ENCODE peak calls at places on chromosomes 3 and 15, in six cellular contexts. U is SK-N-SH, G is K562, R is HCT116, Y is HepG2, I is GM12878. V is an unnamed sample.

GRCh38 chr3:77326586-77326985 is 286.7 kb downstream of the ROBO2 start:
- DNase-seq in U (no peak), Y (no peak), I (no peak), G (no peak), R (no peak), V (no peak)

GRCh38 chr3:109903100-109903499 is 565.8 kb upstream of the DPPA4 start:
- DNase-seq in R (no peak), G (no peak), U (no peak), Y (no peak), I (no peak), V (no peak)

GRCh38 chr3:73622135-73622534 is 2.6 kb downstream of the PDZRN3 start:
- DNase-seq in U (peak), G (no peak), I (no peak), Y (peak), R (no peak), V (no peak)

GRCh38 chr3:197600796-197601565 is 45.2 kb upstream of the BDH1 start:
- DNase-seq in G (no peak), U (no peak), I (no peak), R (no peak), Y (no peak), V (no peak)

GRCh38 chr3:196165850-196166249 is 45.4 kb downstream of the ZDHHC19 start:
- DNase-seq in R (no peak), U (no peak), Y (no peak), I (no peak), G (no peak), V (no peak)

GRCh38 chr15:29677871-29678431 is 144.3 kb downstream of the TJP1 start:
- DNase-seq in U (no peak), G (no peak), Y (no peak), I (no peak), R (no peak), V (no peak)

GRCh38 chr15:45099549-45100165 is 14.3 kb downstream of the DUOX2 start:
- DNase-seq in I (no peak), U (no peak), Y (no peak), G (no peak), R (no peak), V (no peak)

GRCh38 chr3:196144383-196145105 is 62.7 kb upstream of the TFRC start:
- DNase-seq in G (peak), I (no peak), Y (no peak), U (no peak), R (no peak), V (no peak)

GRCh38 chr3:131260525-131260924 is 121.0 kb upstream of the NUDT16 start:
- DNase-seq in G (no peak), U (no peak), I (no peak), R (no peak), Y (no peak), V (no peak)

GRCh38 chr15:61228025-61228901 is 839 bp downstream of the RORA start:
- DNase-seq in I (no peak), G (no peak), R (no peak), U (peak), Y (no peak), V (peak)

GRCh38 chr15:35304389-35304788 is 219.3 kb upstream of the NANOGP8 start:
- DNase-seq in G (no peak), R (no peak), U (no peak), Y (no peak), I (no peak), V (no peak)

GRCh38 chr3:66039590-66039887 is 821 bp upstream of the MAGI1 start:
- DNase-seq in Y (peak), U (peak), I (no peak), G (peak), R (no peak), V (no peak)

GRCh38 chr15:84981711-84982300 is at the start of gene PDE8A:
- DNase-seq in R (no peak), U (peak), Y (no peak), G (peak), I (no peak), V (peak)

GRCh38 chr3:194775266-194775665 is 89.6 kb downstream of the FAM43A start:
- DNase-seq in I (no peak), R (no peak), Y (no peak), G (no peak), U (no peak), V (no peak)
- TF ChIP-seq YY1 in I (no peak), R (no peak), Y (no peak), G (no peak), U (no peak), V (no peak)

GRCh38 chr15:39657714-39658113 is 76.8 kb downstream of the THBS1 start:
- DNase-seq in Y (no peak), R (no peak), I (no peak), G (no peak), U (no peak), V (no peak)
- TF ChIP-seq MAX in Y (no peak), R (no peak), I (no peak), G (no peak), U (no peak), V (no peak)

GRCh38 chr3:43185256-43185655 is 79.4 kb upstream of the POMGNT2 start:
- DNase-seq in G (no peak), U (no peak), Y (no peak), I (no peak), R (no peak), V (no peak)

GRCh38 chr3:43185656-43186375 is 79.9 kb upstream of the POMGNT2 start:
- DNase-seq in I (no peak), R (no peak), Y (no peak), G (no peak), U (no peak), V (no peak)

GRCh38 chr3:43181202-43181910 is 75.5 kb upstream of the POMGNT2 start:
- DNase-seq in G (no peak), Y (no peak), U (no peak), R (no peak), I (peak), V (no peak)

GRCh38 chr3:43180027-43180426 is 74.1 kb upstream of the POMGNT2 start:
- DNase-seq in R (no peak), G (no peak), Y (peak), I (peak), U (no peak), V (no peak)

DNA sequence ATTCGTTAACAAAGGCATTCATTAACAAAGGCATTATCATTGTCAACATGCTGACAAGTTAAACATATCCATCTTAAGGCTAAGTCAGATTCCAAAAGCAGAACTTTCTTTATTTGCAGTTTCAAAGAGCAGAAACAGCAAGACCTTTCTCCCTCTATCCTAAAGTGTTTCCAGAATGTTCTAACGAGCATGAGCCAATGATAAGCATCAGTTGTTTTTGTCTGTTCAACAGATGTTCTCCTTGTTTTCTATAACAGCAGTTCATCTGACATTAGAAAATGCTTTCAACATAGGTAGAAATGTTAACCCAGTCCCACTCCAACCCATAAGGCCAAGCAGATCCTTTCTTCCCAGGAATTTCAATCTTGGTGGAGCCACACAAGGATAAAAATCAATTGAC is 77.6 kb upstream of the POMGNT2 start:
- DNase-seq in G (no peak), R (no peak), U (peak), I (no peak), Y (no peak), V (no peak)
- TF ChIP-seq YY1 in G (no peak), R (no peak), U (no peak), I (no peak), Y (no peak), V (no peak)

DNA sequence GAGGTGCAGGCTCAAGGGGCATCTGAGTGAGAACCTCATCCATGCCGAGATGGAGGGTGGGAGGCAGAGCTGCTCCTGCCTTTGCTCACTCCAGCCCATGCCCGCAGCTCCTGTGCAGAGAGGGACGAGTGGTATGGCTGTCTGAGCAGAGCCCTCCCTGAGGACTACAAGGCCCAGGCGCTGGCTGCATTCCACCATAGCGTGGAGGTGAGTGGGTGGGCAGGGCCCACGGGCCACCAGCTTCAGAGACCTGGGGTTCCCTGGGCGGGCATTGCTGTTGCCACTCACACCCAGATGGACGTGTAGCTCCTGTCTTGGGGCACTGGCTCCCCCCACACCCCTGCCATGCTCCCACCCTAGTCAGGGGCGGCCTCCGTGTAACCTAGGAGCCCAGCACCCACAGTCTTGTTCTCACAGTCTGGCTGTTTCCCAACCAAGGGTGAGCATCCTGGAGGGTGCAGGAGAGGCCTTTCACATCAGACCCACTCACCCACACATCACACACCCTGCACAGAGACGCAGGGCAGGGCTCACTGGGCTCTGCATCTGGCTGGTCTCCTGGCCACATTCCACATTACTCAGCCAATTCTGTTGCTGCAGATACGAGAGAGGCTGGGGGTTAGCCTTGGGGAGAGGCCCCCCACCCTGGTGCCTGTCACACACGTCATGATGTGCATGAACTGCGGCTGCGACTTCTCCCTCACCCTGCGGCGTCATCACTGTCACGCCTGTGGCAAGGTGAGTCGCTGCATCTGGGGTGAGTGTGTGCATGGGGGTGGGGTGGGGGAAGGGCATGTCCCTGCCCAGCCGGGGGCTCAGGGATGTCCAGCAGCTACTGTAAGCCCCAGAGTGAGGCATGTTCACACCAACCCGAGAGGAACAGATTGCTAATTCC is 25.3 kb upstream of the NR2C2 start:
- DNase-seq in U (no peak), Y (no peak), R (no peak), I (no peak), G (no peak), V (no peak)
- TF ChIP-seq MAX in U (no peak), Y (no peak), R (no peak), I (no peak), G (no peak), V (no peak)